ENCODE peak calls at places on chromosomes 4 and X, in six cellular contexts. H, U, K, W, Z and X are unnamed samples.

GRCh38 chr4:73922766-73923630 is 53.8 kb downstream of the CXCL1 start:
- DNase-seq in H (no peak), U (peak; percentile 15), K (no peak), W (peak; percentile 84), Z (no peak), X (peak; percentile 38)

GRCh38 chr4:98522603-98523395 is 135.6 kb downstream of the TSPAN5 start:
- DNase-seq in H (no peak), U (no peak), K (no peak), W (peak; percentile 80), Z (no peak), X (peak; percentile 22)

GRCh38 chr4:38860788-38861424 is 4.3 kb upstream of the TLR6 start:
- DNase-seq in H (peak; percentile 41), U (peak; percentile 66), K (no peak), W (peak; percentile 53), Z (no peak), X (no peak)

GRCh38 chr4:41418444-41418843 is 119.5 kb upstream of the LIMCH1 start:
- DNase-seq in H (no peak), U (no peak), K (no peak), W (peak; percentile 98), Z (no peak), X (peak; percentile 82)

GRCh38 chr4:90889171-90889570 is 762.0 kb downstream of the CCSER1 start:
- DNase-seq in H (no peak), U (no peak), K (no peak), W (peak; percentile 54), Z (no peak), X (no peak)

GRCh38 chr4:17068885-17069284 is 170.4 kb upstream of the LDB2 start:
- DNase-seq in H (no peak), U (no peak), K (no peak), W (no peak), Z (no peak), X (no peak)

GRCh38 chrX:29746326-29746725 is 469.0 kb upstream of the MAGEB2 start:
- DNase-seq in H (no peak), U (no peak), K (no peak), W (peak; percentile 37), Z (no peak), X (peak; percentile 18)

GRCh38 chr4:8171941-8172924 is 13.6 kb upstream of the ABLIM2 start:
- DNase-seq in H (peak; percentile 69), U (no peak), K (no peak), W (no peak), Z (no peak), X (no peak)

GRCh38 chr4:105197777-105198176 is 51.1 kb downstream of the TET2 start:
- DNase-seq in H (no peak), U (no peak), K (no peak), W (no peak), Z (no peak), X (no peak)

GRCh38 chr4:145183023-145183422 is 2.6 kb upstream of the OTUD4 start:
- DNase-seq in H (no peak), U (no peak), K (no peak), W (no peak), Z (no peak), X (peak; percentile 50)

GRCh38 chr4:113020966-113021365 is 28.5 kb upstream of the ANK2 start:
- DNase-seq in H (no peak), U (no peak), K (no peak), W (no peak), Z (peak; percentile 15), X (no peak)

GRCh38 chr4:161856711-161857326 is 307.0 kb downstream of the FSTL5 start:
- DNase-seq in H (no peak), U (no peak), K (no peak), W (peak; percentile 83), Z (no peak), X (no peak)

GRCh38 chr4:21888195-21888976 is 60.2 kb downstream of the KCNIP4 start:
- DNase-seq in H (no peak), U (peak; percentile 5), K (no peak), W (peak; percentile 94), Z (no peak), X (peak; percentile 76)

GRCh38 chr4:39994356-39994755 is 16.6 kb upstream of the PDS5A start:
- DNase-seq in H (no peak), U (no peak), K (no peak), W (no peak), Z (no peak), X (no peak)

GRCh38 chr4:150385606-150386005 is 196.3 kb upstream of the MAB21L2 start:
- DNase-seq in H (no peak), U (peak; percentile 4), K (no peak), W (peak; percentile 98), Z (peak; percentile 46), X (peak; percentile 92)

GRCh38 chr4:84905646-84906045 is 60.8 kb downstream of the WDFY3 start:
- DNase-seq in H (no peak), U (no peak), K (no peak), W (no peak), Z (peak; percentile 17), X (no peak)